ENCODE peak calls at places on chromosome 4, in seven cellular contexts. One of them, this sample, is unnamed.

GRCh38 chr4:139988863-139989765 is 164.9 kb downstream of the MAML3 start:
- DNase-seq in SK-N-SH: no peak
- DNase-seq in HCT116: peak; percentile 82
- DNase-seq in K562: no peak
- DNase-seq in GM12878: no peak
- DNase-seq in HepG2: peak; percentile 16
- DNase-seq in H1: no peak
- DNase-seq in this sample: no peak

GRCh38 chr4:15396157-15396800 is 31.6 kb upstream of the C1QTNF7 start:
- DNase-seq in SK-N-SH: peak; percentile 33
- DNase-seq in HCT116: peak; percentile 34
- DNase-seq in K562: peak; percentile 62
- DNase-seq in GM12878: no peak
- DNase-seq in HepG2: peak; percentile 33
- DNase-seq in H1: peak; percentile 80
- DNase-seq in this sample: peak; percentile 45

GRCh38 chr4:141346144-141346543 is 125.4 kb downstream of the ZNF330 start:
- DNase-seq in SK-N-SH: peak; percentile 66
- DNase-seq in HCT116: peak; percentile 24
- DNase-seq in K562: peak; percentile 18
- DNase-seq in GM12878: no peak
- DNase-seq in HepG2: peak; percentile 13
- DNase-seq in H1: no peak
- DNase-seq in this sample: peak; percentile 58

GRCh38 chr4:155249036-155249566 is 40.7 kb downstream of the NPY2R start:
- DNase-seq in SK-N-SH: no peak
- DNase-seq in HCT116: no peak
- DNase-seq in K562: no peak
- DNase-seq in GM12878: no peak
- DNase-seq in HepG2: no peak
- DNase-seq in H1: no peak
- DNase-seq in this sample: no peak

GRCh38 chr4:11268149-11268548 is 160.5 kb downstream of the HS3ST1 start:
- DNase-seq in SK-N-SH: no peak
- DNase-seq in HCT116: no peak
- DNase-seq in K562: no peak
- DNase-seq in GM12878: no peak
- DNase-seq in HepG2: no peak
- DNase-seq in H1: no peak
- DNase-seq in this sample: no peak

GRCh38 chr4:26207631-26208030 is 113.2 kb upstream of the RBPJ start:
- DNase-seq in SK-N-SH: no peak
- DNase-seq in HCT116: no peak
- DNase-seq in K562: no peak
- DNase-seq in GM12878: no peak
- DNase-seq in HepG2: no peak
- DNase-seq in H1: no peak
- DNase-seq in this sample: no peak

GRCh38 chr4:128528793-128529553 is 241.4 kb upstream of the PGRMC2 start:
- DNase-seq in SK-N-SH: no peak
- DNase-seq in HCT116: peak; percentile 68
- DNase-seq in K562: no peak
- DNase-seq in GM12878: no peak
- DNase-seq in HepG2: peak; percentile 58
- DNase-seq in H1: no peak
- DNase-seq in this sample: peak; percentile 81

GRCh38 chr4:60897415-60897814 is 302.7 kb upstream of the ADGRL3 start:
- DNase-seq in SK-N-SH: no peak
- DNase-seq in HCT116: no peak
- DNase-seq in K562: no peak
- DNase-seq in GM12878: no peak
- DNase-seq in HepG2: no peak
- DNase-seq in H1: no peak
- DNase-seq in this sample: peak; percentile 1

GRCh38 chr4:102501176-102501634 is at the start of gene NFKB1:
- DNase-seq in SK-N-SH: no peak
- DNase-seq in HCT116: no peak
- DNase-seq in K562: no peak
- DNase-seq in GM12878: peak; percentile 55
- DNase-seq in HepG2: peak; percentile 54
- DNase-seq in H1: peak; percentile 76
- DNase-seq in this sample: peak; percentile 73

GRCh38 chr4:52748432-52748831 is 2.8 kb downstream of the ERVMER34-1 start:
- DNase-seq in SK-N-SH: no peak
- DNase-seq in HCT116: no peak
- DNase-seq in K562: no peak
- DNase-seq in GM12878: peak; percentile 11
- DNase-seq in HepG2: no peak
- DNase-seq in H1: no peak
- DNase-seq in this sample: no peak

GRCh38 chr4:52751349-52751911 is at the start of gene ERVMER34-1:
- DNase-seq in SK-N-SH: peak; percentile 89
- DNase-seq in HCT116: peak; percentile 73
- DNase-seq in K562: peak; percentile 34
- DNase-seq in GM12878: no peak
- DNase-seq in HepG2: no peak
- DNase-seq in H1: peak; percentile 88
- DNase-seq in this sample: peak; percentile 83

GRCh38 chr4:52750213-52750612 is 1.0 kb downstream of the ERVMER34-1 start:
- DNase-seq in SK-N-SH: no peak
- DNase-seq in HCT116: no peak
- DNase-seq in K562: no peak
- DNase-seq in GM12878: no peak
- DNase-seq in HepG2: no peak
- DNase-seq in H1: no peak
- DNase-seq in this sample: no peak

GRCh38 chr4:52752921-52753320 is 1.7 kb upstream of the ERVMER34-1 start:
- DNase-seq in SK-N-SH: no peak
- DNase-seq in HCT116: no peak
- DNase-seq in K562: no peak
- DNase-seq in GM12878: no peak
- DNase-seq in HepG2: no peak
- DNase-seq in H1: no peak
- DNase-seq in this sample: no peak

GRCh38 chr4:52750819-52751348 is 341 bp downstream of the ERVMER34-1 start:
- DNase-seq in SK-N-SH: no peak
- DNase-seq in HCT116: peak; percentile 16
- DNase-seq in K562: no peak
- DNase-seq in GM12878: no peak
- DNase-seq in HepG2: no peak
- DNase-seq in H1: peak; percentile 77
- DNase-seq in this sample: no peak
- TF ChIP-seq JUND in SK-N-SH: no peak
- TF ChIP-seq JUND in HCT116: no peak
- TF ChIP-seq JUND in K562: no peak
- TF ChIP-seq JUND in GM12878: no peak
- TF ChIP-seq JUND in HepG2: no peak
- TF ChIP-seq JUND in H1: no peak
- TF ChIP-seq JUND in this sample: no peak

GRCh38 chr4:77433102-77433733 is 172.4 kb upstream of the CXCL13 start:
- DNase-seq in SK-N-SH: peak; percentile 40
- DNase-seq in HCT116: peak; percentile 42
- DNase-seq in K562: peak; percentile 8
- DNase-seq in GM12878: peak; percentile 7
- DNase-seq in HepG2: peak; percentile 53
- DNase-seq in H1: no peak
- DNase-seq in this sample: peak; percentile 58
- TF ChIP-seq JUND in SK-N-SH: no peak
- TF ChIP-seq JUND in HCT116: no peak
- TF ChIP-seq JUND in K562: no peak
- TF ChIP-seq JUND in GM12878: no peak
- TF ChIP-seq JUND in HepG2: no peak
- TF ChIP-seq JUND in H1: no peak
- TF ChIP-seq JUND in this sample: no peak

GRCh38 chr4:18111100-18111499 is 89.5 kb upstream of the LCORL start:
- DNase-seq in SK-N-SH: no peak
- DNase-seq in HCT116: no peak
- DNase-seq in K562: no peak
- DNase-seq in GM12878: no peak
- DNase-seq in HepG2: no peak
- DNase-seq in H1: no peak
- DNase-seq in this sample: peak; percentile 10
- TF ChIP-seq JUND in SK-N-SH: no peak
- TF ChIP-seq JUND in HCT116: no peak
- TF ChIP-seq JUND in K562: no peak
- TF ChIP-seq JUND in GM12878: no peak
- TF ChIP-seq JUND in HepG2: no peak
- TF ChIP-seq JUND in H1: no peak
- TF ChIP-seq JUND in this sample: no peak

GRCh38 chr4:53900275-53900649 is 164.1 kb downstream of the CHIC2 start:
- DNase-seq in SK-N-SH: no peak
- DNase-seq in HCT116: no peak
- DNase-seq in K562: no peak
- DNase-seq in GM12878: no peak
- DNase-seq in HepG2: no peak
- DNase-seq in H1: no peak
- DNase-seq in this sample: no peak

GRCh38 chr4:53895137-53895536 is 169.3 kb downstream of the CHIC2 start:
- DNase-seq in SK-N-SH: no peak
- DNase-seq in HCT116: no peak
- DNase-seq in K562: no peak
- DNase-seq in GM12878: no peak
- DNase-seq in HepG2: no peak
- DNase-seq in H1: no peak
- DNase-seq in this sample: peak; percentile 28

GRCh38 chr4:53905281-53905934 is 159.0 kb downstream of the CHIC2 start:
- DNase-seq in SK-N-SH: no peak
- DNase-seq in HCT116: no peak
- DNase-seq in K562: no peak
- DNase-seq in GM12878: no peak
- DNase-seq in HepG2: peak; percentile 31
- DNase-seq in H1: no peak
- DNase-seq in this sample: no peak

GRCh38 chr4:53902786-53903185 is 161.6 kb downstream of the CHIC2 start:
- DNase-seq in SK-N-SH: no peak
- DNase-seq in HCT116: no peak
- DNase-seq in K562: no peak
- DNase-seq in GM12878: no peak
- DNase-seq in HepG2: no peak
- DNase-seq in H1: peak; percentile 14
- DNase-seq in this sample: no peak

DNA sequence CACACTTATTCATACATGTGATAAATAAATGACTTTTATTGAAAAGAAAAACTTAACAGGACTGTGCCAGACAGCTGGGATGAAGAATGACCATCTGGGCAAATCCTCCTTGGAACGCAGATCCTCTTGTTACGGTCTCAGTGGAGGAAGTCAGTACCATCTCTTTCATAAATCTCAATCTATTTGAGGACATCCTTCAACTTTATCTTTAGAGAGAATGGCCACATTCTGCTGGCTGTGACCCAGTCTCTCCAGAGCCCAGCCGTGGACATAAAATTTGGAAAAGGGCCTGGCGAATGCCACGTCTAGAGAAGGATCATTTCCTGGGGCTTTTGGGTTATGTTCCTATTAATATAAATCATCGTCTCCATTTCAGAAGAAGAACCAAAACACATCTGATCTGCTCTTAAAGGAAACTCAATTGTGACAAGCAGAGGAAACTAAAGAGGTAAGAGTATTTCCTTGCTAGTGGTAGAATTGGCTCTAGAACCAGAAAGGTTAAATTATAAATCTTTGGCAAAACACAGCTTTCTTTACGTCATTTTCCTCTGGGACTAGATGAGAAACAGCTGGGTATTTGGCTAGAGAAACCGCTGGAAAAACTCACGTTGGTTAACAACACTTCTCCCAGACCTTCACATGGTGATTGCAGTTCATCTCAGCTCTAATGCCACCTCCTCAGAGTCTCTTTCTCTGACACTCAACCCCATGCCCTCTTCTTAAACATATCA is 164.7 kb downstream of the CHIC2 start:
- DNase-seq in SK-N-SH: no peak
- DNase-seq in HCT116: no peak
- DNase-seq in K562: no peak
- DNase-seq in GM12878: no peak
- DNase-seq in HepG2: no peak
- DNase-seq in H1: no peak
- DNase-seq in this sample: no peak
- TF ChIP-seq JUND in SK-N-SH: no peak
- TF ChIP-seq JUND in HCT116: no peak
- TF ChIP-seq JUND in K562: no peak
- TF ChIP-seq JUND in GM12878: no peak
- TF ChIP-seq JUND in HepG2: no peak
- TF ChIP-seq JUND in H1: no peak
- TF ChIP-seq JUND in this sample: no peak

DNA sequence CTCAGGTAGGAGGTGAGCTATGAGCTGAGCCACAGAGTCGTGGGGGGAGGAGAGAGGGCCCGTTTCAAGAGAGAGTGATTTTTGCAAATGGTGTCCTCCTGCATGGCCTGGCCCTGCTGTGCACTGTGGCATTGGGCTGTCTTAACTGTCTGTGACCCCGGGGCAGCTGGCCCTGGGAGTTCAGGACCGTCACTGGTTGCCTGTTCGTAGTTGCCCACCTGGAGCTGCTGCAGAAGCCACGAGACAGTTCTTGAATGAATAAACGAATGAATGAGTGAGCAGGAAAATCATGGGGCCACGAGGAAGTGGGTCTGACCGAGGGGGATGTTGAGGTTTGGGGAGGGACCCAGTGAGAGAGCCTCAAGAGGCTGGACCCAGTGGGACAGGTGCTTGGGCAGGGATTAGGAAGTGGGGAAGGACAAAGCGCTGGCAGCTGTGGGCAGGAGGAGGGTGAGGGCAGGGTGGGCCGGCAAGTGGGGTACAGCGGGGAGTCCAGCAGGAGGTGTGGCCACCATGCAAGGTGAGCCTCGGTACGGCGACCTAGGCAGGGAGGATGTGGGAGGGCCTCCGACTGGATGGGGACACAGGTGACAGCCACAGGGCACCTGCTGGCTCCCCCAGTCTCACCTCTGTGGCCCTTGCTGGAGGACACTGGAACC is 10.1 kb downstream of the RGS12 start:
- DNase-seq in SK-N-SH: no peak
- DNase-seq in HCT116: no peak
- DNase-seq in K562: no peak
- DNase-seq in GM12878: no peak
- DNase-seq in HepG2: no peak
- DNase-seq in H1: peak; percentile 50
- DNase-seq in this sample: no peak
- TF ChIP-seq JUND in SK-N-SH: no peak
- TF ChIP-seq JUND in HCT116: no peak
- TF ChIP-seq JUND in K562: no peak
- TF ChIP-seq JUND in GM12878: no peak
- TF ChIP-seq JUND in HepG2: no peak
- TF ChIP-seq JUND in H1: no peak
- TF ChIP-seq JUND in this sample: no peak

GRCh38 chr4:95095352-95095974 is 337.7 kb downstream of the BMPR1B start:
- DNase-seq in SK-N-SH: peak; percentile 30
- DNase-seq in HCT116: peak; percentile 7
- DNase-seq in K562: no peak
- DNase-seq in GM12878: no peak
- DNase-seq in HepG2: peak; percentile 5
- DNase-seq in H1: no peak
- DNase-seq in this sample: peak; percentile 68
- TF ChIP-seq JUND in SK-N-SH: no peak
- TF ChIP-seq JUND in HCT116: no peak
- TF ChIP-seq JUND in K562: no peak
- TF ChIP-seq JUND in GM12878: no peak
- TF ChIP-seq JUND in HepG2: no peak
- TF ChIP-seq JUND in H1: no peak
- TF ChIP-seq JUND in this sample: no peak

GRCh38 chr4:168621806-168622589 is 125.1 kb downstream of the PALLD start:
- DNase-seq in SK-N-SH: no peak
- DNase-seq in HCT116: no peak
- DNase-seq in K562: no peak
- DNase-seq in GM12878: no peak
- DNase-seq in HepG2: no peak
- DNase-seq in H1: no peak
- DNase-seq in this sample: no peak
- TF ChIP-seq JUND in SK-N-SH: no peak
- TF ChIP-seq JUND in HCT116: no peak
- TF ChIP-seq JUND in K562: no peak
- TF ChIP-seq JUND in GM12878: no peak
- TF ChIP-seq JUND in HepG2: no peak
- TF ChIP-seq JUND in H1: no peak
- TF ChIP-seq JUND in this sample: no peak

This sample was measured in T47D.